ENCODE peak calls at places on chromosomes 2 and 18, in nine cellular contexts. One of them, this sample, is unnamed.

GRCh38 chr2:194301946-194302345 is 1355.1 kb upstream of the SLC39A10 start:
- DNase-seq in HT1080: no peak
- DNase-seq in NCI-H1930: no peak
- DNase-seq in ELR: no peak
- DNase-seq in T-helper 2 cell: no peak
- DNase-seq in brain microvascular endothelial cell: no peak
- DNase-seq in NCI-H2081: peak
- DNase-seq in erythroblast: no peak
- DNase-seq in stomach: no peak
- DNase-seq in this sample: no peak

GRCh38 chr2:137929504-137929886 is 34.8 kb upstream of the HNMT start:
- DNase-seq in erythroblast: no peak
- DNase-seq in brain microvascular endothelial cell: no peak
- DNase-seq in HT1080: no peak
- DNase-seq in NCI-H1930: no peak
- DNase-seq in NCI-H2081: peak
- DNase-seq in T-helper 2 cell: no peak
- DNase-seq in ELR: no peak
- DNase-seq in stomach: no peak
- DNase-seq in this sample: no peak

GRCh38 chr2:200814276-200814815 is 2.6 kb downstream of the BZW1 start:
- DNase-seq in stomach: no peak
- DNase-seq in T-helper 2 cell: no peak
- DNase-seq in NCI-H1930: no peak
- DNase-seq in erythroblast: no peak
- DNase-seq in ELR: no peak
- DNase-seq in HT1080: no peak
- DNase-seq in brain microvascular endothelial cell: no peak
- DNase-seq in NCI-H2081: no peak
- DNase-seq in this sample: no peak

GRCh38 chr2:174586418-174586817 is 11.2 kb downstream of the WIPF1 start:
- DNase-seq in stomach: no peak
- DNase-seq in ELR: no peak
- DNase-seq in HT1080: no peak
- DNase-seq in NCI-H1930: no peak
- DNase-seq in erythroblast: no peak
- DNase-seq in brain microvascular endothelial cell: no peak
- DNase-seq in T-helper 2 cell: no peak
- DNase-seq in NCI-H2081: no peak
- DNase-seq in this sample: no peak

GRCh38 chr18:9283789-9284188 is 50.8 kb upstream of the TWSG1 start:
- DNase-seq in stomach: no peak
- DNase-seq in ELR: no peak
- DNase-seq in brain microvascular endothelial cell: no peak
- DNase-seq in erythroblast: no peak
- DNase-seq in NCI-H1930: no peak
- DNase-seq in NCI-H2081: no peak
- DNase-seq in HT1080: no peak
- DNase-seq in T-helper 2 cell: no peak
- DNase-seq in this sample: no peak

GRCh38 chr2:171587567-171587966 is 65.3 kb downstream of the CYBRD1 start:
- DNase-seq in ELR: no peak
- DNase-seq in T-helper 2 cell: no peak
- DNase-seq in stomach: no peak
- DNase-seq in erythroblast: no peak
- DNase-seq in NCI-H2081: no peak
- DNase-seq in brain microvascular endothelial cell: no peak
- DNase-seq in HT1080: no peak
- DNase-seq in NCI-H1930: no peak
- DNase-seq in this sample: no peak

GRCh38 chr18:74446631-74447403 is 10.3 kb downstream of the DIPK1C start:
- DNase-seq in ELR: no peak
- DNase-seq in stomach: no peak
- DNase-seq in NCI-H2081: no peak
- DNase-seq in erythroblast: no peak
- DNase-seq in HT1080: no peak
- DNase-seq in brain microvascular endothelial cell: no peak
- DNase-seq in NCI-H1930: no peak
- DNase-seq in T-helper 2 cell: no peak
- DNase-seq in this sample: no peak

GRCh38 chr2:10661846-10662245 is 27.9 kb downstream of the NOL10 start:
- DNase-seq in brain microvascular endothelial cell: no peak
- DNase-seq in erythroblast: no peak
- DNase-seq in NCI-H1930: no peak
- DNase-seq in ELR: peak
- DNase-seq in NCI-H2081: no peak
- DNase-seq in HT1080: no peak
- DNase-seq in T-helper 2 cell: no peak
- DNase-seq in stomach: no peak
- DNase-seq in this sample: no peak

GRCh38 chr2:95077521-95077807 is 44.1 kb downstream of the MRPS5 start:
- DNase-seq in NCI-H1930: no peak
- DNase-seq in erythroblast: no peak
- DNase-seq in stomach: no peak
- DNase-seq in ELR: peak
- DNase-seq in NCI-H2081: no peak
- DNase-seq in brain microvascular endothelial cell: no peak
- DNase-seq in T-helper 2 cell: no peak
- DNase-seq in HT1080: no peak
- DNase-seq in this sample: no peak